ENCODE peak calls at places on chromosomes 13 and 19, in nine cellular contexts. A is H1, P is fibroblast of pulmonary artery, M is dorsolateral prefrontal cortex, B is fibroblast of lung, X is stomach, R is mesendoderm, Q is right cardiac atrium, U is AG09309. F is an unnamed sample.

GRCh38 chr13:101018720-101019119 is 344.1 kb upstream of the TMTC4 start:
- DNase-seq in X (no peak), A (no peak), P (peak; percentile 2), U (no peak), R (peak; percentile 37), Q (no peak), B (peak; percentile 0), M (no peak), F (peak; percentile 84)

GRCh38 chr19:1534972-1535371 is 11.1 kb downstream of the PLK5 start:
- DNase-seq in Q (peak; percentile 24), U (no peak), R (no peak), P (no peak), M (no peak), X (no peak), B (no peak), A (no peak), F (no peak)

GRCh38 chr13:40784540-40784939 is 4.9 kb upstream of the SLC25A15 start:
- DNase-seq in A (no peak), U (no peak), P (no peak), R (no peak), Q (no peak), X (no peak), B (no peak), M (no peak), F (no peak)

GRCh38 chr13:23516706-23517105 is 53.5 kb upstream of the TNFRSF19 start:
- DNase-seq in Q (no peak), R (no peak), A (no peak), U (no peak), M (no peak), B (peak; percentile 58), P (no peak), X (no peak), F (no peak)

GRCh38 chr13:94433055-94433947 is 46.2 kb downstream of the DCT start:
- DNase-seq in B (no peak), U (no peak), Q (peak; percentile 70), P (peak; percentile 23), M (no peak), X (no peak), R (peak; percentile 89), A (peak; percentile 46), F (peak; percentile 34)

GRCh38 chr13:93254775-93255174 is 28.2 kb downstream of the GPC6 start:
- DNase-seq in P (no peak), U (no peak), M (peak; percentile 65), B (no peak), Q (peak; percentile 26), R (no peak), A (no peak), X (no peak), F (no peak)

GRCh38 chr19:1291761-1292418 is 6.2 kb downstream of the EFNA2 start:
- DNase-seq in B (no peak), A (no peak), Q (no peak), R (no peak), U (no peak), X (no peak), M (no peak), P (no peak), F (no peak)

GRCh38 chr19:51497666-51498065 is 3.9 kb downstream of the SIGLEC12 start:
- DNase-seq in R (no peak), P (no peak), B (no peak), X (no peak), M (no peak), A (no peak), Q (no peak), U (no peak), F (no peak)

GRCh38 chr19:15177269-15178116 is 23.3 kb downstream of the NOTCH3 start:
- DNase-seq in B (peak; percentile 65), R (peak; percentile 85), U (no peak), X (peak; percentile 88), A (peak; percentile 95), M (peak; percentile 61), Q (peak; percentile 94), P (peak; percentile 76), F (peak; percentile 73)

GRCh38 chr19:1590641-1591397 is 1.8 kb downstream of the MBD3 start:
- DNase-seq in Q (no peak), X (no peak), U (no peak), A (no peak), B (peak; percentile 21), R (peak; percentile 61), M (no peak), P (peak; percentile 26), F (peak; percentile 46)

GRCh38 chr19:18233224-18233825 is 7.1 kb upstream of the PDE4C start:
- DNase-seq in B (peak; percentile 30), X (peak; percentile 45), M (no peak), U (no peak), R (no peak), A (peak; percentile 95), P (peak; percentile 54), Q (peak; percentile 68), F (peak; percentile 63)

GRCh38 chr13:67914535-67914934 is 684.4 kb upstream of the PCDH9 start:
- DNase-seq in P (no peak), M (no peak), A (no peak), Q (peak; percentile 34), X (no peak), U (no peak), R (no peak), B (no peak), F (no peak)

GRCh38 chr13:45554604-45555109 is 60.9 kb downstream of the ERICH6B start:
- DNase-seq in B (no peak), R (no peak), U (no peak), A (no peak), M (no peak), P (no peak), X (no peak), Q (no peak), F (no peak)

GRCh38 chr13:26011996-26012688 is 39.7 kb downstream of the SHISA2 start:
- DNase-seq in U (no peak), X (no peak), M (no peak), Q (peak; percentile 60), A (peak; percentile 51), R (no peak), B (no peak), P (peak; percentile 6), F (no peak)

GRCh38 chr19:44212865-44213346 is 574 bp downstream of the ZNF227 start:
- DNase-seq in B (peak; percentile 35), X (no peak), M (no peak), R (peak; percentile 47), Q (no peak), U (no peak), A (no peak), P (peak; percentile 37), F (peak; percentile 40)

GRCh38 chr19:38132781-38133180 is 91.2 kb downstream of the DPF1 start:
- DNase-seq in A (no peak), R (no peak), U (no peak), X (no peak), M (no peak), Q (no peak), P (no peak), B (no peak), F (no peak)

DNA sequence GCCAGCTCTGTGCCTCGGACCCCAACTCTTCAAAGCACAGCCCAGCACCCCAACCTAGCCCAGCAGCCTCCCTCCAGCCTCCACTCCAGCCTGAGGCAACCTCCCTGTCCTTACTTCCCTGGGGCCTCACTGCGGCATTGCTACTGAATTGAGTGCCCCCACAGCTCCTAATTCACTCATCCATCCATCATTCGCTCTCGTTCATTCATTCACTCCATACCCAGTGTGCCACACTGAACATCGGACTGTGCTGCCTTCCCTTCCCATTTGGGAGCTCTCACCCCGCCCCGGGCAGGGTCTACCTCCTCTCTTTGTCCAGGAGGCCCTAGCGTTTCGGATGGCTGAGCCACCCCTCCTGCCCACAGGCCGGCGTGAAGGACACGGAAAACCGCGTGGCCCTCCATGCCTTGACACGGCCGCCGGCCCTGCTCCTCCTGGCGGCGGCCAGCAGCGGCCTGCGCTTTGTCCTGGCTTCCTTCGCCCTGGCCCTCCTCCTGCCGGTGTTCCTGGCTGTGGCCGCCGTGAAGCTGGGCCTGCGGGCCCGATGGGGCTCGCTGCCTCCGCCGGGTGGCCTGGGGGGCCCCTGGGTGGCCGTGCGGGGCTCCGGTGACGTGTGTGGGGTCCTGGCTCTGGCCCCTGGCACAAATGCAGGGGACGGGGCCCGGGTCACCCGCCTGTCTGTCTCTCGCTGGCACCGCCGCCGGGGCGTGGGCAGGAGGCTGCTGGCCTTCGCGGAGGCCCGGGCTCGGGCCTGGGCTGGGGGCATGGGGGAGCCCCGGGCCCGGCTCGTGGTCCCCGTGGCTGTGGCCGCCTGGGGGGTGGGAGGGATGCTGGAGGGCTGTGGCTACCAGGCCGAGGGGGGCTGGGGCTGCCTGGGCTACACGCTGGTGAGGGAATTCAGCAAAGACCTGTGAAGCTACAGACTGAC is 1.3 kb downstream of the NAT14 start:
- DNase-seq in R (no peak), M (no peak), U (no peak), Q (peak; percentile 74), B (no peak), P (no peak), A (no peak), X (no peak), F (no peak)
- H3K4me3 ChIP-seq in R (no peak overlapping the region), M (peak overlapping the region; percentile 92), U (peak overlapping the region; percentile 65), Q (no peak overlapping the region), B (peak overlapping the region; percentile 71), P (peak overlapping the region; percentile 67), A (no peak overlapping the region), X (no peak overlapping the region), F (no peak overlapping the region)

DNA sequence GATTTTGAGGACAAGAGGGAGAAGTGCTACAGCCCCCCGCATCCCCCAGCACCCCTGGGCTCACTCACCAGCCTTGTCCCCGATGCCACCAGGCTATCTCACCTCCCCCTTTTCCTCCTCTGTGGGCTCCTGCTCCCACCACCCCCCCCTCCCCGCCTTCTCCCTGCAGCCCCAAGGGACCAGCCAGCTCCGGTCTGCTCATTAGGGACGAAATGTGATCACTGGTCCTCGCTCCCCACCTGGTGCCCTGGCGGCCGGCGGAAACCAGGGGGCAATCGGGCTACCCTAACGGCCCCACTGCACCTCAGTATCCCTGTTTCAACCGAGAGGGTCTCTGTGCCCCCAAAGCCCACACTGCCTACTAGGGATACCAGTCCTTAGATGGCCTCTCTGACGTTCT is 2.7 kb downstream of the GPR4 start:
- DNase-seq in Q (no peak), X (no peak), M (no peak), A (no peak), B (no peak), R (no peak), U (no peak), P (no peak), F (no peak)
- H3K4me3 ChIP-seq in Q (peak overlapping the region; percentile 3), X (no peak overlapping the region), M (no peak overlapping the region), A (no peak overlapping the region), B (no peak overlapping the region), R (no peak overlapping the region), U (no peak overlapping the region), P (peak overlapping the region; percentile 15), F (no peak overlapping the region)

DNA sequence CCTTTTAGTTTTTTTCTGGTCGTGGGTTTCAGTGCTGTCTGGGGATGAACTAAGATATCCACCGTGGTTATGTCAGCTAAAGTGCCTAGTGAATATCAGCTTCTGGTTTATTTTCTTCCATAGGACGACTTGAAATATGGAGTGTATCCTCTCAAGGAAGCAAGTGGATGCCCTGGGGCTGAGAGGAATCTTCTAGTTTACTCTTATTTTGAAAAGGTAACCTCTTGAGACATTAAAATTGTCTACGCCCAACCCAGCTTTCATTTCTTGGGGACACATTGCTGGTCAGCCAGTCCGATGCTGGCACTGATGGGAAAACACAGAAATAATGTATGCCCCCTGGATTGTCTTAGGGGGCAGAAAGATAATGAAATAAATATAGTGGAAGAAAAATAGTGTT is 1.6 kb downstream of the ZNF431 start:
- DNase-seq in U (no peak), M (no peak), X (no peak), Q (no peak), R (no peak), B (no peak), P (no peak), A (no peak), F (peak; percentile 17)
- H3K4me3 ChIP-seq in U (no peak overlapping the region), M (no peak overlapping the region), X (no peak overlapping the region), Q (no peak overlapping the region), R (no peak overlapping the region), B (no peak overlapping the region), P (no peak overlapping the region), A (no peak overlapping the region), F (peak overlapping the region; percentile 79)

GRCh38 chr13:49784886-49785570 is 7.5 kb downstream of the KPNA3 start:
- DNase-seq in R (no peak), X (no peak), P (no peak), M (no peak), B (peak; percentile 33), A (no peak), Q (no peak), U (no peak), F (no peak)
- H3K4me3 ChIP-seq in R (no peak overlapping the region), X (no peak overlapping the region), P (no peak overlapping the region), M (no peak overlapping the region), B (no peak overlapping the region), A (no peak overlapping the region), Q (no peak overlapping the region), U (no peak overlapping the region), F (no peak overlapping the region)